ENCODE peak calls at places on chromosomes 2 and 18, in four cellular contexts. O is HepG2, A is GM12878, U is K562. E is an unnamed sample. For H3K27me3, the result is how much of the 10 kb centered on the place peaks cover.

GRCh38 chr2:25822190-25823117 is 55.8 kb downstream of the ASXL2 start:
- DNase-seq in A (no peak), O (no peak), U (no peak), E (peak)

GRCh38 chr18:21826641-21827302 is 86.2 kb downstream of the MIB1 start:
- DNase-seq in U (no peak), A (no peak), O (no peak), E (no peak)

GRCh38 chr2:25618676-25619075 is 54.7 kb downstream of the DTNB start:
- DNase-seq in U (no peak), O (peak), A (no peak), E (no peak)

GRCh38 chr2:54271236-54271635 is 15.2 kb upstream of the TSPYL6 start:
- DNase-seq in O (no peak), A (no peak), U (no peak), E (no peak)

GRCh38 chr2:29084561-29084960 is 10.2 kb upstream of the PCARE start:
- DNase-seq in U (no peak), A (no peak), O (no peak), E (no peak)

GRCh38 chr2:144524190-144524957 is 4.5 kb upstream of the ZEB2 start:
- DNase-seq in U (peak), O (no peak), A (no peak), E (peak)

GRCh38 chr2:150911766-150912280 is 349.8 kb downstream of the RBM43 start:
- DNase-seq in O (peak), U (no peak), A (no peak), E (peak)

GRCh38 chr2:178807227-178808008 is at the start of gene TTN:
- DNase-seq in U (no peak), A (no peak), O (no peak), E (no peak)

GRCh38 chr18:39455300-39455699 is 1889.7 kb upstream of the CELF4 start:
- DNase-seq in A (no peak), O (peak), U (no peak), E (no peak)

GRCh38 chr18:22169011-22169888 is at the start of gene GATA6:
- DNase-seq in U (peak), O (peak), A (no peak), E (peak)

GRCh38 chr2:16060936-16061338 is 120.6 kb downstream of the MYCN start:
- DNase-seq in O (no peak), A (no peak), U (no peak), E (no peak)

GRCh38 chr2:181189932-181190331 is 209.5 kb downstream of the UBE2E3 start:
- DNase-seq in A (no peak), O (no peak), U (no peak), E (no peak)

GRCh38 chr2:201900362-201900761 is 94.0 kb downstream of the CDK15 start:
- DNase-seq in O (no peak), U (no peak), A (no peak), E (no peak)

GRCh38 chr18:65439184-65439583 is 311.6 kb upstream of the CDH7 start:
- DNase-seq in A (no peak), O (no peak), U (no peak), E (peak)

GRCh38 chr2:27189989-27190388 is 21.9 kb upstream of the ATRAID start:
- DNase-seq in A (no peak), O (no peak), U (no peak), E (no peak)

GRCh38 chr2:63050186-63050915 is at the start of gene OTX1:
- DNase-seq in U (peak), O (peak), A (peak), E (peak)
- H3K27me3 ChIP-seq in U (under half), O (under half), A (under half), E (half or more)

GRCh38 chr2:66561645-66562336 is 126.9 kb downstream of the MEIS1 start:
- DNase-seq in U (no peak), A (no peak), O (no peak), E (peak)
- TF ChIP-seq JUNB in U (no peak), A (no peak), O (no peak), E (no peak)

GRCh38 chr18:78827141-78827540 is 152.5 kb upstream of the SALL3 start:
- DNase-seq in A (no peak), U (no peak), O (no peak), E (no peak)

GRCh38 chr18:78830161-78830560 is 149.5 kb upstream of the SALL3 start:
- DNase-seq in U (no peak), O (no peak), A (no peak), E (no peak)

GRCh38 chr18:78825168-78825567 is 154.4 kb upstream of the SALL3 start:
- DNase-seq in O (no peak), U (no peak), A (no peak), E (no peak)

GRCh38 chr18:78828131-78828530 is 151.5 kb upstream of the SALL3 start:
- DNase-seq in U (no peak), A (no peak), O (no peak), E (no peak)

GRCh38 chr18:78826631-78827030 is 153.0 kb upstream of the SALL3 start:
- DNase-seq in A (no peak), U (no peak), O (no peak), E (no peak)
- H3K27me3 ChIP-seq in A (under half), U (under half), O (half or more), E (under half)

DNA sequence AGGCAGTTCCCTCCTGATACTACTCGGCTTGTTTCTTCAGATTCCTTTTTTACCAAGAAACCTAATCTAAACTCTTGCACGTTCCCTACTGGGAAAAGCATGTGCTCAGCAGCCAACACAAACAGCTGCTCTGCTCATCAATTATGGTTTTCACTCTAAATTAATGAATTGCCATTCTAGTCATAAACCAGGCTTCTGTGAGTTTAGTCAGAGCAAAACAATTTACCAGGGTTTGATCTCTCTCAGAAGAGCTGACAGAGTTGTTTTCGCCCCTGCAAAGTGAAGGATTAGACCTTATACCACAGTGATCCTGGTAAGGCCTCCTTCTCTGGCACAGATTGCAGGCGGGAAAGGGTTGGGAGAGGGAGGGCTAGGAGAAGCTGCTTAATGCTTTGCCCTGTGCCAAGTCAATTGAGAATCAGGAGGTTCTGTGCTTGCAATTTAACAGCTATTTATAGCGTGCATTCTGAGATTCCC is 57.2 kb downstream of the REEP1 start:
- DNase-seq in A (no peak), O (no peak), U (no peak), E (no peak)
- TF ChIP-seq JUNB in A (no peak), O (no peak), U (no peak), E (no peak)

DNA sequence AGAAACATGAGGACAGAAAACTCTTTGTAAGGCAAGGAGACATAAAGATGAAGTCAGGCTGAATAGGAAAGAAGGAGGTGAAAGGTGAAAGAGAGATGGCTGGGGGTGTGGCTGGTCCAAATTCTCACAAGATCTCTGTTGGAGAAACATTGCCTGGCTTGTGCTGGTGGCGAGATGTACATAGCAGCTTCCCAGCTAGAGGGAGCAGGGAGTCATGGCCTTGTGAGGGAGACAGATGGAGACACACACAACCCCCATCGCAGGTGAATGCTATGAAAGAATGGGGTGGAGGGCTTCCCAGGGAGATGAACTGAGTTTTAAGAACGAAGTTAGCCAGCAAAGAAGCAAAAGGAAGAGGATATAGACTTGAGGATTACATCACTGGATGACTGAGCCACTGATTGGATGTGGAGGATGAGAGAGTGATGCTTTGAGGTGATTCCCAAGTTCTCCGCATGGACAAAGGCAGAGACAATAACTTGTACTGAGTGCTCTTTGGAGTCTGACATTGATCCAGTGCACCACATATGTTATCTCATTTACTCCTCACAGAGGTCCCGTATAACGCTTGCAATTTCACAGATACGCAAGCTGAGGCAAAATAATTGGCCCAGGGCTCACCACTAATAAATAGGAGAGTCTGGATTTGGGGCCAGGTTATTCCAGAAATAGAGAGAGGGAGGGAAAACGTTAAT is 3.6 kb upstream of the EMX1 start:
- DNase-seq in U (no peak), A (no peak), O (no peak), E (peak)
- H3K27me3 ChIP-seq in U (half or more), A (under half), O (half or more), E (half or more)

GRCh38 chr2:9877726-9878125 is 34.5 kb downstream of the TAF1B start:
- DNase-seq in U (no peak), O (no peak), A (no peak), E (peak)
- TF ChIP-seq JUNB in U (no peak), O (no peak), A (no peak), E (no peak)